ENCODE peak calls at places on chromosomes 2 and 18, in eight cellular contexts. One of them, this sample, is unnamed.

GRCh38 chr2:54942373-54942772 is 107.9 kb downstream of the RTN4 start:
- DNase-seq in suprapubic skin: no peak
- DNase-seq in SK-N-SH: no peak
- DNase-seq in stomach: no peak
- DNase-seq in upper lobe of left lung: no peak
- DNase-seq in transverse colon: no peak
- DNase-seq in tibial nerve: no peak
- DNase-seq in sigmoid colon: no peak
- DNase-seq in this sample: no peak

GRCh38 chr2:145652546-145652945 is 1132.6 kb upstream of the ZEB2 start:
- DNase-seq in suprapubic skin: no peak
- DNase-seq in SK-N-SH: no peak
- DNase-seq in stomach: no peak
- DNase-seq in upper lobe of left lung: no peak
- DNase-seq in transverse colon: no peak
- DNase-seq in tibial nerve: no peak
- DNase-seq in sigmoid colon: no peak
- DNase-seq in this sample: no peak

GRCh38 chr2:197356136-197356535 is 45.6 kb upstream of the ANKRD44 start:
- DNase-seq in suprapubic skin: no peak
- DNase-seq in SK-N-SH: no peak
- DNase-seq in stomach: no peak
- DNase-seq in upper lobe of left lung: no peak
- DNase-seq in transverse colon: no peak
- DNase-seq in tibial nerve: no peak
- DNase-seq in sigmoid colon: no peak
- DNase-seq in this sample: no peak

GRCh38 chr2:69830045-69830905 is 815 bp downstream of the GMCL1 start:
- DNase-seq in suprapubic skin: peak
- DNase-seq in SK-N-SH: peak
- DNase-seq in stomach: peak
- DNase-seq in upper lobe of left lung: peak
- DNase-seq in transverse colon: peak
- DNase-seq in tibial nerve: no peak
- DNase-seq in sigmoid colon: no peak
- DNase-seq in this sample: no peak

GRCh38 chr2:229601396-229601795 is 113.0 kb downstream of the DNER start:
- DNase-seq in suprapubic skin: no peak
- DNase-seq in SK-N-SH: no peak
- DNase-seq in stomach: no peak
- DNase-seq in upper lobe of left lung: no peak
- DNase-seq in transverse colon: no peak
- DNase-seq in tibial nerve: no peak
- DNase-seq in sigmoid colon: no peak
- DNase-seq in this sample: no peak

GRCh38 chr2:53018830-53019425 is 748.7 kb upstream of the CHAC2 start:
- DNase-seq in suprapubic skin: no peak
- DNase-seq in SK-N-SH: peak
- DNase-seq in stomach: no peak
- DNase-seq in upper lobe of left lung: no peak
- DNase-seq in transverse colon: no peak
- DNase-seq in tibial nerve: no peak
- DNase-seq in sigmoid colon: no peak
- DNase-seq in this sample: no peak

GRCh38 chr2:37637985-37638384 is 33.5 kb downstream of the CDC42EP3 start:
- DNase-seq in suprapubic skin: no peak
- DNase-seq in SK-N-SH: no peak
- DNase-seq in stomach: no peak
- DNase-seq in upper lobe of left lung: no peak
- DNase-seq in transverse colon: no peak
- DNase-seq in tibial nerve: no peak
- DNase-seq in sigmoid colon: no peak
- DNase-seq in this sample: no peak

GRCh38 chr2:215830313-215830712 is 183.0 kb downstream of the MREG start:
- DNase-seq in suprapubic skin: no peak
- DNase-seq in SK-N-SH: no peak
- DNase-seq in stomach: peak
- DNase-seq in upper lobe of left lung: no peak
- DNase-seq in transverse colon: peak
- DNase-seq in tibial nerve: peak
- DNase-seq in sigmoid colon: peak
- DNase-seq in this sample: peak

GRCh38 chr18:26307161-26307773 is 81.0 kb downstream of the TAF4B start:
- DNase-seq in suprapubic skin: no peak
- DNase-seq in SK-N-SH: peak
- DNase-seq in stomach: no peak
- DNase-seq in upper lobe of left lung: no peak
- DNase-seq in transverse colon: no peak
- DNase-seq in tibial nerve: peak
- DNase-seq in sigmoid colon: no peak
- DNase-seq in this sample: no peak

GRCh38 chr2:37838541-37839167 is 86.4 kb upstream of the RMDN2 start:
- DNase-seq in suprapubic skin: no peak
- DNase-seq in SK-N-SH: peak
- DNase-seq in stomach: no peak
- DNase-seq in upper lobe of left lung: no peak
- DNase-seq in transverse colon: no peak
- DNase-seq in tibial nerve: no peak
- DNase-seq in sigmoid colon: no peak
- DNase-seq in this sample: no peak

GRCh38 chr2:2796207-2796606 is 465.1 kb upstream of the MYT1L start:
- DNase-seq in suprapubic skin: no peak
- DNase-seq in SK-N-SH: no peak
- DNase-seq in stomach: no peak
- DNase-seq in upper lobe of left lung: peak
- DNase-seq in transverse colon: no peak
- DNase-seq in tibial nerve: no peak
- DNase-seq in sigmoid colon: no peak
- DNase-seq in this sample: no peak

GRCh38 chr2:10194021-10194820 is 71.7 kb downstream of the RRM2 start:
- DNase-seq in suprapubic skin: no peak
- DNase-seq in SK-N-SH: peak
- DNase-seq in stomach: no peak
- DNase-seq in upper lobe of left lung: peak
- DNase-seq in transverse colon: no peak
- DNase-seq in tibial nerve: no peak
- DNase-seq in sigmoid colon: no peak
- DNase-seq in this sample: no peak

GRCh38 chr2:27489118-27489497 is 435 bp downstream of the IFT172 start:
- DNase-seq in suprapubic skin: no peak
- DNase-seq in SK-N-SH: peak
- DNase-seq in stomach: no peak
- DNase-seq in upper lobe of left lung: no peak
- DNase-seq in transverse colon: no peak
- DNase-seq in tibial nerve: no peak
- DNase-seq in sigmoid colon: no peak
- DNase-seq in this sample: no peak

GRCh38 chr18:29160123-29160522 is 983.2 kb upstream of the CDH2 start:
- DNase-seq in suprapubic skin: no peak
- DNase-seq in SK-N-SH: no peak
- DNase-seq in stomach: no peak
- DNase-seq in upper lobe of left lung: no peak
- DNase-seq in transverse colon: no peak
- DNase-seq in tibial nerve: no peak
- DNase-seq in sigmoid colon: no peak
- DNase-seq in this sample: no peak

GRCh38 chr2:15748736-15749323 is 157.2 kb downstream of the DDX1 start:
- DNase-seq in suprapubic skin: no peak
- DNase-seq in SK-N-SH: peak
- DNase-seq in stomach: peak
- DNase-seq in upper lobe of left lung: no peak
- DNase-seq in transverse colon: peak
- DNase-seq in tibial nerve: no peak
- DNase-seq in sigmoid colon: no peak
- DNase-seq in this sample: no peak

GRCh38 chr2:19711470-19712372 is 190.1 kb downstream of the TTC32 start:
- DNase-seq in suprapubic skin: peak
- DNase-seq in SK-N-SH: no peak
- DNase-seq in stomach: no peak
- DNase-seq in upper lobe of left lung: no peak
- DNase-seq in transverse colon: peak
- DNase-seq in tibial nerve: no peak
- DNase-seq in sigmoid colon: no peak
- DNase-seq in this sample: no peak

GRCh38 chr2:36366491-36367120 is 11.0 kb downstream of the CRIM1 start:
- DNase-seq in suprapubic skin: no peak
- DNase-seq in SK-N-SH: no peak
- DNase-seq in stomach: no peak
- DNase-seq in upper lobe of left lung: no peak
- DNase-seq in transverse colon: no peak
- DNase-seq in tibial nerve: no peak
- DNase-seq in sigmoid colon: no peak
- DNase-seq in this sample: no peak

GRCh38 chr18:11658019-11658418 is 31.0 kb upstream of the GNAL start:
- DNase-seq in suprapubic skin: no peak
- DNase-seq in SK-N-SH: no peak
- DNase-seq in stomach: no peak
- DNase-seq in upper lobe of left lung: no peak
- DNase-seq in transverse colon: no peak
- DNase-seq in tibial nerve: no peak
- DNase-seq in sigmoid colon: no peak
- DNase-seq in this sample: no peak

GRCh38 chr2:150625300-150625699 is 137.8 kb upstream of the RND3 start:
- DNase-seq in suprapubic skin: no peak
- DNase-seq in SK-N-SH: no peak
- DNase-seq in stomach: no peak
- DNase-seq in upper lobe of left lung: no peak
- DNase-seq in transverse colon: no peak
- DNase-seq in tibial nerve: no peak
- DNase-seq in sigmoid colon: no peak
- DNase-seq in this sample: no peak

GRCh38 chr2:152617464-152618187 is 99.6 kb downstream of the PRPF40A start:
- DNase-seq in suprapubic skin: no peak
- DNase-seq in SK-N-SH: no peak
- DNase-seq in stomach: no peak
- DNase-seq in upper lobe of left lung: no peak
- DNase-seq in transverse colon: no peak
- DNase-seq in tibial nerve: no peak
- DNase-seq in sigmoid colon: no peak
- DNase-seq in this sample: no peak

DNA sequence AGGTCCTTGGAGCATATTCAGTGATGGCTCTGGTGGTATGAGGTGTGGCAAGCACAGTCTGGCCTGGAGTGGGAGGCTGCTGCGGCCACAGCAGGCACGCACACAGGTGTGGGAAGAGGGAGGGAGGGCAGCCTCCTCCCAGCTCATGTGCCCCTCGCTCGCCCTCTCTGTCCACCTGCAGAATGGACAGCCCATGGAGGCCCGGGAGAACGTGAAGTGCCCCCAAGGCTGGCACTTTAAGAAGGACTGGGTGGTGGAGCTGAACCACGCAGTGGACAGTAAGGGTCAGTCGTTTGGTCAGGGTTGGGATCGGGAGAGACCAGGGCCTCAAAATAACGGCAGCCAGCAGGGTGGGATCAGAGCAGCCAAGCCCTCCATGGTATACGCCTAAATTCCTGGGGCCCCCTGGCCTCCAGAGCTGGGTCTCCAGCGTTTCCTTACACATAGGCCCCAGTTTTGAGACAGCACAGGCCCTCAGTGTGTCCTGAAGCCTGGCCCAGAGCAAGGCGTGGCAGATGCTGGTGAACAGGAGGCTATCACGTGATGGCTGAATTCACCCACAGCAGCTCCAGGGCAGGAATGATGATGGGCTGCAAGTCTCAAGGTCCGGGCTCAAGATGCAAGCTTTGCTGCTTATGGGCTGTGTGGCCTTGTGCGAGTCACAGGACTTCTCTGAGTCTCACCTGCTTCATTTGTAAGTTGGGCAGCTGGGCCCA is 47.9 kb downstream of the FER1L5 start:
- DNase-seq in suprapubic skin: no peak
- DNase-seq in SK-N-SH: no peak
- DNase-seq in stomach: no peak
- DNase-seq in upper lobe of left lung: no peak
- DNase-seq in transverse colon: no peak
- DNase-seq in tibial nerve: no peak
- DNase-seq in sigmoid colon: peak
- DNase-seq in this sample: no peak
- TF ChIP-seq EP300 in suprapubic skin: no peak
- TF ChIP-seq EP300 in SK-N-SH: no peak
- TF ChIP-seq EP300 in stomach: no peak
- TF ChIP-seq EP300 in upper lobe of left lung: no peak
- TF ChIP-seq EP300 in transverse colon: no peak
- TF ChIP-seq EP300 in tibial nerve: no peak
- TF ChIP-seq EP300 in sigmoid colon: no peak
- TF ChIP-seq EP300 in this sample: no peak

DNA sequence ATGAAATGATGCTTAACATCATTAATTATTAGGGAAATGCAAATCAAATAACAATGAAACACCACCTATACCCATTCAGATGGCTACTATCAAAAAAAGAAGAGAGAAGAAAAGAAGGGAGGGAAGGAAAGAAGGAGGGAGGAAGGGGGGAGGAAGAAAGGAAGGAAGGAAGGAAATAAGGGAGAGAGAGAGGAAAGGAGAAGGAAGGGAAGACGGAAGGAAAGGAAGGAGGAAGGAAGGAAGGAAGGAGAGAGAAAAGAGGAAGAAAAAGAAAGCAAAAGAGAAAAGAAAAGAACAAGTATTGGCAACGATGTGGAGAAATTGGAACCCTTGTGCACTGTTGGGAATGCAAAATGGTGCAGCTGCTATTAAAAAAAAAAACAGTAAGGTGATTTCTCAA is 363.3 kb downstream of the TNS1 start:
- DNase-seq in suprapubic skin: no peak
- DNase-seq in SK-N-SH: no peak
- DNase-seq in stomach: no peak
- DNase-seq in upper lobe of left lung: no peak
- DNase-seq in transverse colon: no peak
- DNase-seq in tibial nerve: no peak
- DNase-seq in sigmoid colon: no peak
- DNase-seq in this sample: no peak
- TF ChIP-seq CTCF in suprapubic skin: no peak
- TF ChIP-seq CTCF in SK-N-SH: no peak
- TF ChIP-seq CTCF in stomach: no peak
- TF ChIP-seq CTCF in upper lobe of left lung: no peak
- TF ChIP-seq CTCF in transverse colon: no peak
- TF ChIP-seq CTCF in tibial nerve: no peak
- TF ChIP-seq CTCF in sigmoid colon: no peak
- TF ChIP-seq CTCF in this sample: no peak

GRCh38 chr2:180618570-180618969 is 361.8 kb upstream of the UBE2E3 start:
- DNase-seq in suprapubic skin: no peak
- DNase-seq in SK-N-SH: no peak
- DNase-seq in stomach: no peak
- DNase-seq in upper lobe of left lung: no peak
- DNase-seq in transverse colon: no peak
- DNase-seq in tibial nerve: no peak
- DNase-seq in sigmoid colon: no peak
- DNase-seq in this sample: no peak
- TF ChIP-seq EP300 in suprapubic skin: no peak
- TF ChIP-seq EP300 in SK-N-SH: no peak
- TF ChIP-seq EP300 in stomach: no peak
- TF ChIP-seq EP300 in upper lobe of left lung: no peak
- TF ChIP-seq EP300 in transverse colon: no peak
- TF ChIP-seq EP300 in tibial nerve: no peak
- TF ChIP-seq EP300 in sigmoid colon: no peak
- TF ChIP-seq EP300 in this sample: no peak

DNA sequence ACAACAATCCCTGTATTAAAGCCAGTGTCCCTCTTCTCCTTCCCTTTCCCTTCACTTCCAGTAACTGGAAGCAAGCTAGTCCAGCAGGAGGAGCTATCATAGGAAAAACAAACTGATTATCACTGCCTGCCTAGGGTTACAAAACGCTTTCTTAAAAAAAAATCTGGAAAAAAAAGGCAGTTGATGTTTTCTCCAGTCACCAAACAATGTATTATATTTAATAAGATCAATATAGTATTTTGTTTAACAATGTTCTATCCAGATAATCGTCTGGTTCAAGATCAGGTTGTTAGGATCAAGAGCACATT is 78.8 kb upstream of the ITGB6 start:
- DNase-seq in suprapubic skin: no peak
- DNase-seq in SK-N-SH: peak
- DNase-seq in stomach: no peak
- DNase-seq in upper lobe of left lung: no peak
- DNase-seq in transverse colon: no peak
- DNase-seq in tibial nerve: peak
- DNase-seq in sigmoid colon: no peak
- DNase-seq in this sample: no peak
- TF ChIP-seq CTCF in suprapubic skin: peak
- TF ChIP-seq CTCF in SK-N-SH: peak
- TF ChIP-seq CTCF in stomach: peak
- TF ChIP-seq CTCF in upper lobe of left lung: peak
- TF ChIP-seq CTCF in transverse colon: peak
- TF ChIP-seq CTCF in tibial nerve: peak
- TF ChIP-seq CTCF in sigmoid colon: peak
- TF ChIP-seq CTCF in this sample: peak

This sample was measured in esophagus muscularis mucosa.